ENCODE peak calls at places on chromosome 3, in eight cellular contexts. C is GM03348; F is NCI-H510A treated with DMSO at 0.1 percent for 48 hours; O is kidney tubule cell; G is stimulated activated CD4-positive, alpha-beta T cell treated with anti-CD3 and anti-CD28 coated beads, Interleukin-1b, Interleukin-23, amount 100 ng/mL, for 4 hours; K is SK-N-DZ; Q is HT1080; T is GM19239. S is an unnamed sample.

GRCh38 chr3:46948830-46949671 is 27.5 kb downstream of the CCDC12 start:
- DNase-seq in O (peak), K (peak), C (no peak), G (no peak), T (no peak), Q (peak), F (no peak), S (no peak)

GRCh38 chr3:118000219-118000618 is 1034.4 kb downstream of the IGSF11 start:
- DNase-seq in G (no peak), C (no peak), F (no peak), K (no peak), O (no peak), T (no peak), Q (no peak), S (no peak)

GRCh38 chr3:53880396-53881345 is 1.3 kb downstream of the ACTR8 start:
- DNase-seq in G (no peak), F (no peak), T (no peak), C (peak), O (peak), Q (no peak), K (peak), S (no peak)

GRCh38 chr3:67635257-67635656 is 19.2 kb downstream of the SUCLG2 start:
- DNase-seq in K (no peak), G (no peak), T (no peak), O (peak), C (peak), F (no peak), Q (peak), S (peak)

GRCh38 chr3:71281173-71281738 is 302.3 kb downstream of the FOXP1 start:
- DNase-seq in T (no peak), K (no peak), C (no peak), Q (no peak), F (no peak), O (no peak), G (no peak), S (no peak)

GRCh38 chr3:86969500-86970189 is 21.3 kb downstream of the VGLL3 start:
- DNase-seq in Q (peak), T (peak), G (no peak), F (no peak), K (no peak), O (peak), C (no peak), S (peak)

GRCh38 chr3:1404270-1404669 is 311.4 kb downstream of the CNTN6 start:
- DNase-seq in K (no peak), G (no peak), Q (peak), F (peak), T (no peak), O (peak), C (no peak), S (no peak)

GRCh38 chr3:170421147-170421641 is 2.5 kb downstream of the CLDN11 start:
- DNase-seq in C (peak), F (peak), O (no peak), T (no peak), G (no peak), K (no peak), Q (no peak), S (no peak)

GRCh38 chr3:183484676-183485075 is 56.3 kb upstream of the MCF2L2 start:
- DNase-seq in C (no peak), O (no peak), K (no peak), T (no peak), G (no peak), Q (no peak), F (no peak), S (no peak)

GRCh38 chr3:138862531-138862923 is 27.8 kb upstream of the PIK3CB start:
- DNase-seq in T (no peak), C (no peak), K (no peak), O (peak), Q (no peak), F (no peak), G (no peak), S (no peak)

GRCh38 chr3:46910166-46910760 is 32.7 kb downstream of the PTH1R start:
- DNase-seq in K (no peak), G (no peak), O (no peak), F (no peak), C (no peak), T (no peak), Q (no peak), S (no peak)

GRCh38 chr3:58029842-58030584 is 21.8 kb downstream of the FLNB start:
- DNase-seq in Q (no peak), T (no peak), O (no peak), K (no peak), G (no peak), C (no peak), F (peak), S (no peak)

GRCh38 chr3:169147246-169148008 is 516.1 kb downstream of the MECOM start:
- DNase-seq in G (no peak), C (peak), Q (no peak), F (peak), O (peak), T (no peak), K (peak), S (peak)

GRCh38 chr3:151171145-151171544 is 31.9 kb downstream of the GPR171 start:
- DNase-seq in O (no peak), C (no peak), T (no peak), K (no peak), G (no peak), Q (peak), F (no peak), S (no peak)

GRCh38 chr3:197807969-197808587 is 17.0 kb downstream of the LRCH3 start:
- DNase-seq in Q (no peak), F (no peak), T (no peak), G (no peak), C (peak), O (no peak), K (no peak), S (no peak)

GRCh38 chr3:171508676-171509075 is 48.5 kb upstream of the TNIK start:
- DNase-seq in F (no peak), G (no peak), C (no peak), Q (no peak), T (no peak), O (no peak), K (no peak), S (no peak)

GRCh38 chr3:111594205-111594604 is 941 bp downstream of the ZBED2 start:
- DNase-seq in K (no peak), T (no peak), Q (peak), O (peak), C (peak), F (no peak), G (no peak), S (peak)

GRCh38 chr3:4392992-4393391 is 74.1 kb downstream of the SUMF1 start:
- DNase-seq in K (no peak), Q (no peak), G (no peak), F (no peak), T (no peak), C (no peak), O (no peak), S (no peak)

GRCh38 chr3:56981445-56982230 is 78.8 kb upstream of the SPATA12 start:
- DNase-seq in F (no peak), O (no peak), K (peak), T (no peak), Q (no peak), C (no peak), G (no peak), S (no peak)

S was measured in PC-3.